ENCODE peak calls at places on chromosomes 3 and 15, in nine cellular contexts. I, Y, V, D, J, L, F, U and B are unnamed samples.
A peak's percentile ranks its signal among the peaks of the same experiment; 100 is the strongest.

GRCh38 chr15:32790352-32790999 is 72.7 kb downstream of the GREM1 start:
- DNase-seq in J (no peak), U (no peak), V (no peak), D (no peak), Y (no peak), L (no peak), F (no peak), I (no peak), B (no peak)

GRCh38 chr3:43394071-43394501 is 107.7 kb downstream of the SNRK start:
- DNase-seq in J (no peak), L (peak; percentile 81), D (no peak), F (peak; percentile 80), V (no peak), Y (peak; percentile 87), U (no peak), I (no peak), B (no peak)

GRCh38 chr15:62125763-62126162 is 39.3 kb downstream of the C2CD4B start:
- DNase-seq in I (peak; percentile 60), D (no peak), F (no peak), U (no peak), L (no peak), J (no peak), Y (no peak), V (no peak), B (peak; percentile 50)

GRCh38 chr3:123157209-123157597 is 44.5 kb upstream of the SEC22A start:
- DNase-seq in V (no peak), D (no peak), I (no peak), L (no peak), Y (no peak), F (no peak), J (no peak), U (no peak), B (no peak)

GRCh38 chr3:27464646-27465045 is 19.5 kb downstream of the SLC4A7 start:
- DNase-seq in I (no peak), L (no peak), D (no peak), F (no peak), Y (no peak), U (no peak), J (no peak), V (no peak), B (no peak)

GRCh38 chr3:187041362-187042061 is 97.8 kb downstream of the RPL39L start:
- DNase-seq in Y (no peak), D (no peak), F (no peak), I (no peak), U (no peak), J (no peak), V (peak; percentile 39), L (no peak), B (no peak)

GRCh38 chr3:98743071-98743470 is 20.1 kb upstream of the ST3GAL6 start:
- DNase-seq in F (no peak), I (no peak), D (no peak), V (no peak), U (no peak), J (no peak), Y (no peak), L (no peak), B (no peak)

GRCh38 chr3:127886276-127886862 is 28.7 kb upstream of the KBTBD12 start:
- DNase-seq in I (peak; percentile 85), U (no peak), V (no peak), Y (no peak), F (no peak), D (no peak), L (no peak), J (no peak), B (no peak)

GRCh38 chr3:41317298-41317697 is 118.0 kb downstream of the CTNNB1 start:
- DNase-seq in F (no peak), U (no peak), V (no peak), L (no peak), J (no peak), Y (no peak), D (no peak), I (no peak), B (no peak)

GRCh38 chr3:190883973-190884832 is 21.7 kb upstream of the GMNC start:
- DNase-seq in D (peak; percentile 53), Y (no peak), F (no peak), L (no peak), V (no peak), J (no peak), U (peak; percentile 36), I (peak; percentile 21), B (peak; percentile 21)

GRCh38 chr3:69567026-69567767 is 172.1 kb upstream of the MITF start:
- DNase-seq in Y (no peak), U (no peak), L (no peak), V (no peak), I (no peak), J (no peak), F (no peak), D (no peak), B (no peak)

GRCh38 chr3:102036472-102036871 is 187.2 kb downstream of the NFKBIZ start:
- DNase-seq in D (no peak), U (no peak), Y (no peak), L (no peak), J (no peak), I (no peak), V (no peak), F (no peak), B (no peak)

GRCh38 chr3:88671594-88671993 is 435.8 kb upstream of the EPHA3 start:
- DNase-seq in J (no peak), I (no peak), Y (no peak), F (no peak), U (no peak), V (no peak), L (no peak), D (no peak), B (no peak)

GRCh38 chr3:72100626-72101187 is 315.8 kb upstream of the PROK2 start:
- DNase-seq in I (peak; percentile 15), U (peak; percentile 75), V (peak; percentile 90), F (peak; percentile 97), L (peak; percentile 92), J (peak; percentile 55), Y (peak; percentile 85), D (peak; percentile 79), B (peak; percentile 85)

GRCh38 chr15:66927326-66928077 is 137.9 kb upstream of the SMAD3 start:
- DNase-seq in F (no peak), D (no peak), I (no peak), L (no peak), J (no peak), U (no peak), Y (no peak), V (no peak), B (no peak)

GRCh38 chr3:13158441-13158840 is 85.2 kb upstream of the IQSEC1 start:
- DNase-seq in V (no peak), L (no peak), I (no peak), D (no peak), Y (no peak), J (no peak), U (no peak), F (peak; percentile 25), B (no peak)

GRCh38 chr15:66670698-66671580 is 31.1 kb upstream of the SMAD6 start:
- DNase-seq in I (no peak), U (peak; percentile 90), J (no peak), F (no peak), L (no peak), V (no peak), D (peak; percentile 91), Y (no peak), B (peak; percentile 88)

GRCh38 chr15:67839358-67839928 is 402 bp downstream of the RNU6-1 start:
- DNase-seq in V (peak; percentile 82), U (no peak), F (peak; percentile 39), D (no peak), J (no peak), I (no peak), Y (no peak), L (no peak), B (no peak)

GRCh38 chr3:184679056-184679502 is 32.8 kb downstream of the MAGEF1 start:
- DNase-seq in F (no peak), U (no peak), J (no peak), L (peak; percentile 61), V (no peak), Y (peak; percentile 65), D (peak; percentile 65), I (no peak), B (no peak)

GRCh38 chr3:14475601-14476000 is 64.5 kb downstream of the GRIP2 start:
- DNase-seq in D (no peak), I (no peak), J (no peak), Y (no peak), F (no peak), U (no peak), L (no peak), V (no peak), B (no peak)

GRCh38 chr3:136984837-136985236 is 27.1 kb downstream of the IL20RB start:
- DNase-seq in D (no peak), Y (no peak), J (no peak), L (no peak), U (peak; percentile 46), V (no peak), I (peak; percentile 88), F (no peak), B (peak; percentile 76)

GRCh38 chr15:52136471-52136993 is 24.0 kb upstream of the BCL2L10 start:
- DNase-seq in Y (no peak), D (no peak), U (no peak), I (no peak), L (no peak), F (no peak), V (no peak), J (no peak), B (no peak)

GRCh38 chr3:129605593-129606521 is 619 bp downstream of the PLXND1 start:
- DNase-seq in F (peak; percentile 89), Y (peak; percentile 58), V (no peak), I (peak; percentile 40), J (no peak), U (peak; percentile 50), L (peak; percentile 79), D (peak; percentile 70), B (no peak)

GRCh38 chr15:29476503-29477080 is 207.0 kb upstream of the NSMCE3 start:
- DNase-seq in Y (no peak), L (no peak), F (peak; percentile 30), J (no peak), U (no peak), D (no peak), V (no peak), I (no peak), B (no peak)

GRCh38 chr3:16249336-16249735 is 15.4 kb downstream of the DPH3 start:
- DNase-seq in V (no peak), F (no peak), U (no peak), Y (no peak), D (peak; percentile 74), L (no peak), I (no peak), J (no peak), B (no peak)

GRCh38 chr3:33886015-33886414 is 87.6 kb downstream of the PDCD6IP start:
- DNase-seq in V (no peak), Y (no peak), F (no peak), U (no peak), J (no peak), D (no peak), L (no peak), I (no peak), B (no peak)

GRCh38 chr3:155766206-155766605 is 21.3 kb upstream of the PLCH1 start:
- DNase-seq in D (no peak), U (no peak), V (no peak), Y (no peak), J (no peak), I (no peak), F (no peak), L (no peak), B (no peak)

GRCh38 chr3:192879346-192880031 is 38.2 kb downstream of the MB21D2 start:
- DNase-seq in V (no peak), Y (no peak), L (no peak), I (no peak), D (peak; percentile 53), F (no peak), J (no peak), U (no peak), B (no peak)

GRCh38 chr3:135678386-135678785 is 287.1 kb upstream of the PPP2R3A start:
- DNase-seq in V (no peak), F (no peak), J (no peak), I (no peak), L (no peak), U (no peak), D (no peak), Y (no peak), B (no peak)

GRCh38 chr15:90588427-90588826 is 58.7 kb downstream of the CRTC3 start:
- DNase-seq in Y (no peak), J (no peak), F (no peak), D (no peak), I (no peak), V (no peak), L (no peak), U (no peak), B (no peak)

GRCh38 chr3:43783987-43784639 is 93.4 kb downstream of the ABHD5 start:
- DNase-seq in D (no peak), I (no peak), U (no peak), F (no peak), Y (no peak), L (no peak), J (no peak), V (no peak), B (peak; percentile 48)